ENCODE peak calls at places on chromosome 9, in nine cellular contexts. D is GM12864; W is epithelial cell of esophagus; Y is fibroblast of lung; S is uterus; V is astrocyte; A is AG10803; R is activated CD8-positive, alpha-beta T cell treated with anti-CD3 and anti-CD28 coated beads for 36 hours; M is cardiac fibroblast. T is an unnamed sample.

GRCh38 chr9:108033976-108034964 is 544.7 kb upstream of the KLF4 start:
- DNase-seq in D (no peak), W (peak; percentile 56), Y (peak; percentile 91), S (peak; percentile 84), V (peak; percentile 90), A (peak; percentile 87), R (no peak), M (peak; percentile 84), T (peak; percentile 25)

GRCh38 chr9:105329729-105330082 is 85.3 kb downstream of the SLC44A1 start:
- DNase-seq in D (no peak), W (no peak), Y (no peak), S (no peak), V (no peak), A (peak; percentile 27), R (no peak), M (peak; percentile 55), T (no peak)

GRCh38 chr9:13942695-13943094 is 371.2 kb downstream of the NFIB start:
- DNase-seq in D (no peak), W (peak; percentile 98), Y (peak; percentile 100), S (peak; percentile 23), V (peak; percentile 100), A (peak; percentile 89), R (peak; percentile 37), M (peak; percentile 87), T (peak; percentile 94)

GRCh38 chr9:91220491-91221135 is 141.1 kb downstream of the AUH start:
- DNase-seq in D (no peak), W (peak; percentile 16), Y (peak; percentile 69), S (no peak), V (peak; percentile 68), A (no peak), R (no peak), M (peak; percentile 57), T (no peak)

GRCh38 chr9:37534412-37534811 is 41.8 kb downstream of the FBXO10 start:
- DNase-seq in D (no peak), W (no peak), Y (no peak), S (no peak), V (no peak), A (no peak), R (no peak), M (no peak), T (no peak)

GRCh38 chr9:5652810-5653209 is 23.9 kb downstream of the RIC1 start:
- DNase-seq in D (no peak), W (no peak), Y (no peak), S (no peak), V (no peak), A (no peak), R (no peak), M (peak; percentile 13), T (no peak)

GRCh38 chr9:92253656-92254055 is 39.8 kb downstream of the IARS1 start:
- DNase-seq in D (no peak), W (no peak), Y (no peak), S (no peak), V (no peak), A (no peak), R (no peak), M (no peak), T (no peak)

GRCh38 chr9:81771606-81772005 is 82.3 kb upstream of the TLE1 start:
- DNase-seq in D (no peak), W (no peak), Y (peak; percentile 74), S (no peak), V (peak; percentile 67), A (no peak), R (no peak), M (peak; percentile 46), T (no peak)

GRCh38 chr9:82117025-82117424 is 128.5 kb downstream of the SPATA31D1 start:
- DNase-seq in D (no peak), W (no peak), Y (peak; percentile 30), S (peak; percentile 18), V (peak; percentile 23), A (peak; percentile 79), R (no peak), M (no peak), T (no peak)

DNA sequence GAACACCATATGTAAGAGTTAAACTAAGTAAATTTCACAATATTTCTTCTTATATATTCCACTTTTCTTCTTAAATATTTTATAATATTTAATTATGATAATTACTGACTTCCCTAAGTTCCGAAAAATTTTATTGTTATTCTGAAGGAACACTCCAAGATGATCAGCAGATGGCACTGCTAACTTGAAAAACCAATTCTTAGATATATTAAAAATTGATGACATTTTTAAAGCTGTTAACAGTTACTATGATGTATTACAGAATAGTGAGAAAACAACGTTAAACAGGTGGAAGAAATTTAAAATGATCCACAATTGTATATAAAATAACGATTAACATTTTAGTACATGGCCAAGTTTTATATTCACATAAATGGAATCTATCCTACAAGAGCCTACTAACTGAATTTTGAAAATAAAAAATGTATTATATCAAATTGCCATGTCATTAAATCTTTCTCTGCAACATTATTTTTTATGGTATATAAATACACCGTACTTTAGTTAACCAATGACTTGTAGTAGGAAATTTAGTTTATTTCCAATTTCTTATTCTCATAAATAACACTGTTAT is 30.1 kb upstream of the MUSK start:
- DNase-seq in D (no peak), W (peak; percentile 39), Y (no peak), S (no peak), V (no peak), A (peak; percentile 49), R (no peak), M (peak; percentile 65), T (peak; percentile 36)
- TF ChIP-seq CTCF in D (no peak), W (peak; percentile 36), Y (no peak), S (peak; percentile 15), V (peak; percentile 21), A (peak; percentile 59), R (no peak), M (peak; percentile 37), T (peak; percentile 82)

DNA sequence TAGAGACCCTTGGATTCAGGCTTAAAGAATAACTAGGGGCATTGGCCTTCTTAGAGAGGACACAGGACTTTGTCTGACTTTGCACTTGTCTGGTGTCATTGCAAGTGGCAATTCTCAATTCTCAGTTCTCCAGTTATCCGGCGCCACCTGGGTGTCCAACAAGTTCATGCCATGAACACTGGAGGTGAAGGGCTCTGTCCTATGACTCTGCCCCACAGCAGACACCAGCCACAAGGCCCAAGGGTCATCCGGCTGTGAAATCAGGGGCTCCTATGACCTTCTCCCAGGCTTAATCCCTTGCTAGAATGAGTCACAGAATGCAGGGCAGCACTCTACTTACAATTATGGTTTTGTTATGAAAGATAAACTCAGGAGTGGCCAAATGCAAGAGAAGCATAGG is 391.9 kb downstream of the GADD45G start:
- DNase-seq in D (no peak), W (peak; percentile 20), Y (no peak), S (no peak), V (no peak), A (no peak), R (peak; percentile 26), M (no peak), T (no peak)
- TF ChIP-seq CTCF in D (no peak), W (no peak), Y (no peak), S (no peak), V (no peak), A (peak; percentile 23), R (no peak), M (no peak), T (no peak)

DNA sequence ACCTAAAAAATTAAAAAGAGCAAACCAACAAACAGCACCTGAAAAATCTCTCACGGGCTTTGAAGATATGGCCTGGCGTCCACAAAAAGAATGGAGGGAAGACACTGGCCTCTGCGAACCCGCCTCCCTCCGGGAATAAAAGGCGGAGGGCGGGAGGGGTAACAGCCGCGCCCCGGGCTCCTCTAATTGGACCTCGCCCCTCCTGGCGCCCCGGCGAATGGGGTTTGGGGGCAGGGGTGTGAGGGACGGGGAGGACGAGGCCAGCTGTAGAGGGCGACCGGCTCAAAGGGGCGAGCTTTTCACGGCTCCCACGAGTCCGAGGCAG is 753 bp downstream of the FANCC start:
- DNase-seq in D (no peak), W (peak; percentile 61), Y (peak; percentile 72), S (peak; percentile 47), V (peak; percentile 51), A (peak; percentile 45), R (peak; percentile 59), M (peak; percentile 70), T (peak; percentile 41)
- TF ChIP-seq CTCF in D (no peak), W (no peak), Y (no peak), S (no peak), V (no peak), A (no peak), R (no peak), M (no peak), T (peak; percentile 23)

GRCh38 chr9:95140821-95141220 is 176.7 kb downstream of the FANCC start:
- DNase-seq in D (no peak), W (no peak), Y (no peak), S (no peak), V (no peak), A (no peak), R (no peak), M (no peak), T (no peak)

GRCh38 chr9:95135756-95136155 is 181.8 kb downstream of the FANCC start:
- DNase-seq in D (no peak), W (no peak), Y (no peak), S (no peak), V (no peak), A (no peak), R (no peak), M (no peak), T (no peak)

GRCh38 chr9:95139121-95139520 is 178.4 kb downstream of the FANCC start:
- DNase-seq in D (no peak), W (no peak), Y (no peak), S (no peak), V (no peak), A (no peak), R (no peak), M (no peak), T (no peak)

GRCh38 chr9:95137587-95138145 is 179.8 kb downstream of the FANCC start:
- DNase-seq in D (no peak), W (no peak), Y (no peak), S (no peak), V (no peak), A (no peak), R (no peak), M (no peak), T (no peak)

GRCh38 chr9:95138474-95138873 is 179.0 kb downstream of the FANCC start:
- DNase-seq in D (no peak), W (peak; percentile 51), Y (peak; percentile 51), S (no peak), V (peak; percentile 32), A (no peak), R (no peak), M (no peak), T (no peak)
- TF ChIP-seq CTCF in D (no peak), W (no peak), Y (no peak), S (no peak), V (no peak), A (no peak), R (no peak), M (no peak), T (no peak)

DNA sequence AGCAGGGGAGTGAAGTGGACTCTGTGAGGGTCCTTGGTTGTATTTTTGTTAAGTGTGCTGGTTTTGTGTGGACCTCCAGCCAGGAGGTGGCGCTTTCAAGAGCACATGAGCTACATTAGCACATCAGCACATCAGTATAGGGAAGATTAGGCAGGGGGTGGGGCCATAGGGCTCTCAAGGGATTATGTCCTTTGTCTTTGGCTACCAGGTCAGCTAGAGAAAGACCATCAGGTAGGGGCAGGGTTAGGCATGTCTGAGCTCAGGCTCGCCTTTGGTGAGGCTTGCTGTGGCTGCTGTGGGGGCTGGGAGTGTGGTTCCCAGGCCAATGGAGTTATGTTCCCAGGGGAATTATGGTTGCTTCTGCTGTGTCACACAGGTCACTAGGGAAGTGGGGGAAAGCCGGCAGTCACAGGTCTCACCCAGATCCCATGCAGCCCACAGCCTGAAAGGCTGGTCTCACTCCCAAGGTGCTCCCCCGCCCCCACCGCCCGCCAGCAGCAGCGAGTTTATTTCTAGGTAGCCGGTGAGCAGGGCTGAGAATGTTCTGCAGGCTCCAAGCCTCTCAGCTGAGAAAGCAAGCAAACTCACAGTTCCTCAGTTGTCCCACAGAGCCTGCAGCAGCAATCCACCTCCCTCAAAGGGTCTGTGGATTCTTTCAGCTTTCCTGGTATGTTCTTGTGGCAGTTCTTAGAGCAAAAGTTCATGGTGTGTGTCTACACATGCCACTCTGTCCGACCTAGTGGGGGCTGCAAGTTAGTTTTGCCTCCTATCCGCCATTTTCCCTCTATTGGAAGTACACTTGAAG is 13.7 kb downstream of the OR1J1 start:
- DNase-seq in D (peak; percentile 72), W (no peak), Y (no peak), S (no peak), V (no peak), A (no peak), R (peak; percentile 61), M (no peak), T (no peak)
- TF ChIP-seq CTCF in D (peak; percentile 72), W (peak; percentile 19), Y (no peak), S (no peak), V (no peak), A (peak; percentile 14), R (peak; percentile 18), M (peak; percentile 22), T (peak; percentile 62)

T was measured in HFFc6.